ENCODE peak calls at places on chromosome 1, in four cellular contexts. One of them, this sample, is unnamed.

GRCh38 chr1:212712451-212713303 is 13.0 kb upstream of the BATF3 start:
- DNase-seq in heart left ventricle: no peak
- DNase-seq in NCI-H2029 treated with DMSO at 0.1 percent for 48 hours: no peak
- DNase-seq in effector memory CD4-positive, alpha-beta T cell: no peak
- DNase-seq in this sample: no peak

GRCh38 chr1:81912383-81912782 is 111.6 kb downstream of the ADGRL2 start:
- DNase-seq in effector memory CD4-positive, alpha-beta T cell: no peak
- DNase-seq in heart left ventricle: no peak
- DNase-seq in NCI-H2029 treated with DMSO at 0.1 percent for 48 hours: peak; percentile 71
- DNase-seq in this sample: no peak

GRCh38 chr1:40985875-40986274 is 6.4 kb downstream of the CTPS1 start:
- DNase-seq in effector memory CD4-positive, alpha-beta T cell: no peak
- DNase-seq in heart left ventricle: no peak
- DNase-seq in NCI-H2029 treated with DMSO at 0.1 percent for 48 hours: no peak
- DNase-seq in this sample: no peak

GRCh38 chr1:153359241-153359640 is 1.6 kb downstream of the S100A9 start:
- DNase-seq in NCI-H2029 treated with DMSO at 0.1 percent for 48 hours: no peak
- DNase-seq in effector memory CD4-positive, alpha-beta T cell: no peak
- DNase-seq in heart left ventricle: no peak
- DNase-seq in this sample: no peak

GRCh38 chr1:31872658-31873636 is 57.1 kb upstream of the SPOCD1 start:
- DNase-seq in effector memory CD4-positive, alpha-beta T cell: no peak
- DNase-seq in NCI-H2029 treated with DMSO at 0.1 percent for 48 hours: no peak
- DNase-seq in heart left ventricle: no peak
- DNase-seq in this sample: no peak

GRCh38 chr1:102970496-102971078 is 137.7 kb downstream of the COL11A1 start:
- DNase-seq in effector memory CD4-positive, alpha-beta T cell: no peak
- DNase-seq in NCI-H2029 treated with DMSO at 0.1 percent for 48 hours: peak; percentile 54
- DNase-seq in heart left ventricle: no peak
- DNase-seq in this sample: no peak

GRCh38 chr1:162168261-162168660 is 98.8 kb downstream of the NOS1AP start:
- DNase-seq in heart left ventricle: peak; percentile 35
- DNase-seq in effector memory CD4-positive, alpha-beta T cell: no peak
- DNase-seq in NCI-H2029 treated with DMSO at 0.1 percent for 48 hours: no peak
- DNase-seq in this sample: peak; percentile 67

GRCh38 chr1:194167956-194168355 is 981.5 kb upstream of the B3GALT2 start:
- DNase-seq in NCI-H2029 treated with DMSO at 0.1 percent for 48 hours: no peak
- DNase-seq in effector memory CD4-positive, alpha-beta T cell: no peak
- DNase-seq in heart left ventricle: no peak
- DNase-seq in this sample: no peak

GRCh38 chr1:4837752-4838151 is 183.3 kb downstream of the AJAP1 start:
- DNase-seq in heart left ventricle: no peak
- DNase-seq in NCI-H2029 treated with DMSO at 0.1 percent for 48 hours: no peak
- DNase-seq in effector memory CD4-positive, alpha-beta T cell: no peak
- DNase-seq in this sample: no peak

GRCh38 chr1:174534789-174535188 is 87.0 kb downstream of the GPR52 start:
- DNase-seq in heart left ventricle: no peak
- DNase-seq in NCI-H2029 treated with DMSO at 0.1 percent for 48 hours: no peak
- DNase-seq in effector memory CD4-positive, alpha-beta T cell: no peak
- DNase-seq in this sample: no peak

GRCh38 chr1:21124846-21125245 is 51.9 kb downstream of the EIF4G3 start:
- DNase-seq in effector memory CD4-positive, alpha-beta T cell: no peak
- DNase-seq in NCI-H2029 treated with DMSO at 0.1 percent for 48 hours: no peak
- DNase-seq in heart left ventricle: no peak
- DNase-seq in this sample: no peak

GRCh38 chr1:113674591-113674990 is 84.7 kb downstream of the PHTF1 start:
- DNase-seq in effector memory CD4-positive, alpha-beta T cell: no peak
- DNase-seq in heart left ventricle: no peak
- DNase-seq in NCI-H2029 treated with DMSO at 0.1 percent for 48 hours: no peak
- DNase-seq in this sample: no peak

This sample was measured in sciatic nerve.